ENCODE peak calls at places on chromosome 22, in seven cellular contexts. G is testis, B is neural crest cell, R is fibroblast of mammary gland, T is Peyer's patch, O is fibroblast of lung, J is mucosa of descending colon. U is an unnamed sample.

GRCh38 chr22:21000215-21000986 is 1.5 kb downstream of the THAP7 start:
- DNase-seq in G (no peak), B (no peak), R (no peak), T (no peak), O (no peak), J (no peak), U (no peak)

GRCh38 chr22:45998638-45999378 is 21.8 kb upstream of the WNT7B start:
- DNase-seq in G (no peak), B (no peak), R (no peak), T (no peak), O (no peak), J (no peak), U (no peak)

GRCh38 chr22:26172389-26172990 is 3.2 kb downstream of the SEZ6L start:
- DNase-seq in G (peak), B (peak), R (peak), T (no peak), O (peak), J (peak), U (no peak)

GRCh38 chr22:45502215-45503070 is at the start of gene FBLN1:
- DNase-seq in G (no peak), B (peak), R (no peak), T (no peak), O (peak), J (peak), U (no peak)

GRCh38 chr22:37511368-37512104 is 7.7 kb downstream of the CARD10 start:
- DNase-seq in G (no peak), B (no peak), R (no peak), T (no peak), O (no peak), J (no peak), U (no peak)

GRCh38 chr22:31082606-31083376 is 1.7 kb downstream of the SMTN start:
- DNase-seq in G (peak), B (no peak), R (peak), T (no peak), O (peak), J (peak), U (no peak)

GRCh38 chr22:46734830-46735453 is 3.1 kb downstream of the CERK start:
- DNase-seq in G (no peak), B (no peak), R (no peak), T (peak), O (no peak), J (peak), U (peak)

GRCh38 chr22:37169947-37170688 is 17.9 kb downstream of the C1QTNF6 start:
- DNase-seq in G (no peak), B (no peak), R (no peak), T (no peak), O (no peak), J (peak), U (peak)

GRCh38 chr22:45544588-45545170 is 42.0 kb downstream of the FBLN1 start:
- DNase-seq in G (no peak), B (no peak), R (peak), T (no peak), O (peak), J (no peak), U (no peak)

GRCh38 chr22:46758098-46758497 is 4.4 kb upstream of the TBC1D22A start:
- DNase-seq in G (no peak), B (no peak), R (no peak), T (no peak), O (no peak), J (no peak), U (no peak)

GRCh38 chr22:46528121-46528610 is 9.3 kb downstream of the CELSR1 start:
- DNase-seq in G (no peak), B (no peak), R (no peak), T (no peak), O (peak), J (no peak), U (no peak)

GRCh38 chr22:45271667-45272188 is 13.0 kb upstream of the UPK3A start:
- DNase-seq in G (peak), B (no peak), R (peak), T (no peak), O (peak), J (no peak), U (no peak)

GRCh38 chr22:49550766-49551362 is 276.8 kb downstream of the BRD1 start:
- DNase-seq in G (no peak), B (no peak), R (no peak), T (no peak), O (no peak), J (no peak), U (no peak)
- TF ChIP-seq CTCF in G (no peak), B (no peak), R (no peak), T (no peak), O (no peak), J (no peak), U (no peak)

DNA sequence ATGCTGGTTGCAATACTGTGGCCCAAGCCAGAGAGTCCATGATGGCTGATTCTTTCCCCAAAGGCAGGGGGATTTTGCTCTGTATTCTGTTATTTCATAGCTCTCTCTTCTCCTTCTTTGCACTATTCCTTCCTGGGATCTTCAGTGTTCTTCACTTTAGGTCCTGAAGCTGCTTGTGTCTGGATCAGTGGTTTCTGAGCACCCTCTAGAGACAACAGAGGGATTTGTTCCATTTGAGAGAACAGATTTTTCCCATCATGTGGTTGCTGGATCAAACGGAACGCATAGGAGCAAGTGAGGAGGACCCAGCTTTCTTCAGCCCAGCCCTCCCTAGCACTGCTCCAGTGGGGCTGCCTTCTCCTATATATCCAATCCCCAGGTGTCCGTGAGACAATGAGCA is 68.7 kb upstream of the SYN3 start:
- DNase-seq in G (no peak), B (no peak), R (peak), T (no peak), O (no peak), J (no peak), U (no peak)
- TF ChIP-seq CTCF in G (no peak), B (peak), R (no peak), T (no peak), O (no peak), J (no peak), U (no peak)

GRCh38 chr22:50144005-50144614 is 26.4 kb upstream of the PANX2 start:
- DNase-seq in G (no peak), B (no peak), R (no peak), T (no peak), O (no peak), J (no peak), U (no peak)
- TF ChIP-seq CTCF in G (no peak), B (no peak), R (no peak), T (no peak), O (no peak), J (no peak), U (no peak)

GRCh38 chr22:42821386-42821785 is 35.7 kb downstream of the ARFGAP3 start:
- DNase-seq in G (no peak), B (no peak), R (no peak), T (no peak), O (no peak), J (no peak), U (no peak)

GRCh38 chr22:42817556-42817955 is 39.5 kb downstream of the ARFGAP3 start:
- DNase-seq in G (no peak), B (no peak), R (peak), T (no peak), O (no peak), J (no peak), U (no peak)

GRCh38 chr22:42819412-42820069 is 37.5 kb downstream of the ARFGAP3 start:
- DNase-seq in G (peak), B (no peak), R (no peak), T (peak), O (no peak), J (no peak), U (no peak)

GRCh38 chr22:42816339-42816738 is 40.7 kb downstream of the ARFGAP3 start:
- DNase-seq in G (no peak), B (no peak), R (no peak), T (no peak), O (no peak), J (no peak), U (no peak)

GRCh38 chr22:42820075-42820763 is 36.9 kb downstream of the ARFGAP3 start:
- DNase-seq in G (peak), B (no peak), R (peak), T (no peak), O (peak), J (no peak), U (no peak)
- TF ChIP-seq CTCF in G (no peak), B (peak), R (no peak), T (peak), O (peak), J (no peak), U (peak)

GRCh38 chr22:22811016-22812009 is 76.3 kb upstream of the IGLL5 start:
- DNase-seq in G (no peak), B (no peak), R (no peak), T (no peak), O (no peak), J (no peak), U (no peak)

GRCh38 chr22:22810471-22810870 is 77.1 kb upstream of the IGLL5 start:
- DNase-seq in G (no peak), B (no peak), R (no peak), T (no peak), O (no peak), J (no peak), U (no peak)

GRCh38 chr22:22812031-22812905 is 75.3 kb upstream of the IGLL5 start:
- DNase-seq in G (no peak), B (no peak), R (no peak), T (no peak), O (no peak), J (no peak), U (no peak)

GRCh38 chr22:22813126-22814075 is 74.2 kb upstream of the IGLL5 start:
- DNase-seq in G (no peak), B (no peak), R (no peak), T (no peak), O (no peak), J (no peak), U (no peak)

GRCh38 chr22:22810018-22810427 is 77.6 kb upstream of the IGLL5 start:
- DNase-seq in G (peak), B (peak), R (no peak), T (peak), O (peak), J (peak), U (no peak)
- TF ChIP-seq CTCF in G (no peak), B (peak), R (no peak), T (peak), O (peak), J (peak), U (no peak)

GRCh38 chr22:27933186-27933983 is 14.3 kb upstream of the PITPNB start:
- DNase-seq in G (no peak), B (no peak), R (no peak), T (no peak), O (no peak), J (no peak), U (no peak)

GRCh38 chr22:27935897-27936296 is 16.8 kb upstream of the PITPNB start:
- DNase-seq in G (no peak), B (no peak), R (no peak), T (no peak), O (no peak), J (no peak), U (no peak)

GRCh38 chr22:27941143-27941542 is 22.1 kb upstream of the PITPNB start:
- DNase-seq in G (no peak), B (no peak), R (no peak), T (no peak), O (no peak), J (no peak), U (no peak)

GRCh38 chr22:27934069-27934468 is 15.0 kb upstream of the PITPNB start:
- DNase-seq in G (no peak), B (no peak), R (no peak), T (no peak), O (no peak), J (no peak), U (no peak)

DNA sequence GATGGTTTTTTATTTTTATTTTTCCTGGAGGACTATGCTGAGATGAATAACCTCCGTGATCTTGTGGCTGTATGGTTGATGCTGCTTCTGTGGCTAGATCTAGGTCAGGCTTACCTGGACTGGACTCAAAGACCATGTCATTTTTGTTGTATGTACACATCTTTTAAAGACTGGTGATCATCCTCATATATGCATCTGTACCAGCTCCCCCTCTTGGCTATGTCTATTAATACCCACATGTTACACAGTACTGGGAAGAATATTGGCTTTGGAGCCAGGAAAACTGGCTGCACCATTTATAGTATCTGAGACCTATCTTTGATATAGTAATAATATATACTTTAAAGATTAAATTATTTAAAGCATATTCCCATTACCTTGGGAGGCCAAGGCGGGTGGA is 18.4 kb upstream of the PITPNB start:
- DNase-seq in G (no peak), B (no peak), R (no peak), T (no peak), O (no peak), J (no peak), U (no peak)
- TF ChIP-seq CTCF in G (no peak), B (no peak), R (peak), T (no peak), O (peak), J (no peak), U (no peak)

U was measured in natural killer cell.